ENCODE peak calls at places on chromosome 1, in four cellular contexts. M is heart left ventricle, A is mammary epithelial cell, Y is endothelial cell of umbilical vein. T is an unnamed sample.

GRCh38 chr1:28123461-28123961 is 35.1 kb upstream of the EYA3 start:
- DNase-seq in M (no peak), A (peak; percentile 86), Y (no peak), T (peak; percentile 61)

GRCh38 chr1:33716976-33717688 is 146.7 kb upstream of the HMGB4 start:
- DNase-seq in M (no peak), A (no peak), Y (no peak), T (no peak)

GRCh38 chr1:201156819-201157218 is 2.5 kb upstream of the TMEM9 start:
- DNase-seq in M (no peak), A (no peak), Y (no peak), T (no peak)

GRCh38 chr1:156401681-156402081 is 32.7 kb downstream of the RHBG start:
- DNase-seq in M (no peak), A (no peak), Y (no peak), T (no peak)

GRCh38 chr1:201704439-201704792 is 124.5 kb upstream of the IPO9 start:
- DNase-seq in M (no peak), A (no peak), Y (no peak), T (no peak)

GRCh38 chr1:208329291-208329690 is 85.1 kb upstream of the PLXNA2 start:
- DNase-seq in M (no peak), A (peak; percentile 6), Y (no peak), T (no peak)

GRCh38 chr1:67213164-67213563 is 46.9 kb downstream of the IL23R start:
- DNase-seq in M (no peak), A (no peak), Y (peak; percentile 14), T (peak; percentile 50)

GRCh38 chr1:108027389-108027788 is 62.4 kb upstream of the VAV3 start:
- DNase-seq in M (no peak), A (no peak), Y (no peak), T (no peak)

GRCh38 chr1:109149874-109150601 is 36.1 kb downstream of the ELAPOR1 start:
- DNase-seq in M (no peak), A (no peak), Y (no peak), T (no peak)

GRCh38 chr1:11013160-11013531 is 692 bp downstream of the TARDBP start:
- DNase-seq in M (no peak), A (peak; percentile 62), Y (no peak), T (no peak)

GRCh38 chr1:26084091-26084561 is 16.7 kb upstream of the TRIM63 start:
- DNase-seq in M (peak; percentile 71), A (no peak), Y (no peak), T (no peak)

DNA sequence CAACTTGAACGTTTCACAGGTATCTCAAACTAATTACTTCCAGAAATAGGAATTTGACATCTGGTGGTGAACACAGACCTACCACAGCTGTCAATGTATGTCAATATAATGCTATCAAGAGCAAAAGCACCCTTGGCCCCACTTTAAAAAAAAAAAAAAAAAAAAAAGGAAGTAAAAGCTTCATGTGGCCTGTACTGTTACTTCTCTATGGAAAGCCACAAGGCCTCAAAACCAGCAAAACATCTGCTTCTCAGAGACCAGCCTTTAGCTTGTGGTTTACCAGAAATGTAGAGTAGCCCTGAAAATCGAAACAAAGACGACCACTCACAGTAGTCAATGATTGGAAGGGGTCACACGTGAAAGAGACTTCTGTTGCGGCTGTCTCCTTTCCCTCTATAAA is 109.6 kb downstream of the SLC45A1 start:
- DNase-seq in M (no peak), A (no peak), Y (no peak), T (no peak)
- H3K4me1 ChIP-seq in M (peaks cover 24% of the 10 kb centered on the region), A (peaks cover 8% of the 10 kb centered on the region), Y (peaks cover 11% of the 10 kb centered on the region), T (peaks cover 8% of the 10 kb centered on the region)

GRCh38 chr1:9242338-9242969 is 7.9 kb downstream of the H6PD start:
- DNase-seq in M (peak; percentile 89), A (no peak), Y (no peak), T (peak; percentile 79)
- H3K4me3 ChIP-seq in M (peak overlapping the region; percentile 46), A (no peak overlapping the region), Y (no peak overlapping the region), T (peak overlapping the region; percentile 77)

GRCh38 chr1:184189361-184189760 is 137.8 kb downstream of the TSEN15 start:
- DNase-seq in M (no peak), A (no peak), Y (peak; percentile 28), T (no peak)
- H3K4me1 ChIP-seq in M (peaks cover 4% of the 10 kb centered on the region), A (no peaks in the 10 kb centered on the region), Y (no peaks in the 10 kb centered on the region), T (peaks cover 21% of the 10 kb centered on the region)

DNA sequence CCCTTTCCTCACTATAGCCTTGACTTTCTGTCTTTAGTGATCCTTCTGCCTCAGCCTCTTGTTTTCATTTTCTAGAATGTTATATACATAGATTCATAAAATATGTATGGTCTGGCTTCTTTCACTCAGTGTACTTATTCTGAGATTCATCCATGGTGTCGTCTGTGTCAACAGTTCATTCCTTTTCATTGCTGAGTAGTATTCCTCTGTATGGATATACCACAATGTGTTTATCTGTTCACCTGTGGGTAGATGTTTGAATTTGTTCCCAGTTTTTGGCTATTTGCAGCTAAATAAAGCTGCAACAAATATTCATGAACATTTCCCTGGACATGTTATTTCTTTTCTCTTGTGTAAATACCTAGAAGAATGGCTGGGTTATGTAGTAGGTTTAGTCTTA is 131.8 kb downstream of the PCNX2 start:
- DNase-seq in M (no peak), A (no peak), Y (no peak), T (no peak)
- H3K4me3 ChIP-seq in M (no peak overlapping the region), A (no peak overlapping the region), Y (no peak overlapping the region), T (no peak overlapping the region)

DNA sequence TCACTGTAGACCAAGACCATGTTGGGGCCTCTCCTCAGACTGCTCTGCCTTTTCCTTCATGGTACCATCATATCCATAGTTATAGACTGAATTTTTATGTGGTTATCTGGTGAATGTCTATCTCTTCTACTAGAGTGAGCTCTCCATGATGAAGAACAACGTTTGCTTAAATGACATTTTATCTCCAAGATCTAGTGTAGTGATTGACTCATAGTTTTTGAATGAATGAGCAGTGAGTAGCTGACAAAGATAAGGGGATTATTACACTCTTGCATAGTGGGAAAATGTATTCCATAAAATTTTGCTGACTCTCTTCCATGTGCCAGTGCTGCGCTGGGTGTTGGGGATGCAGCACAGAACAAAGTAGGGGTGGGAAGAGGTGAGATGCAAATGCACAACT is 147.7 kb downstream of the TGFB2 start:
- DNase-seq in M (no peak), A (peak; percentile 61), Y (no peak), T (no peak)
- H3K4me1 ChIP-seq in M (peaks cover 5% of the 10 kb centered on the region), A (peaks cover 43% of the 10 kb centered on the region), Y (peaks cover 18% of the 10 kb centered on the region), T (peaks cover 4% of the 10 kb centered on the region)

GRCh38 chr1:9631613-9632012 is 19.9 kb upstream of the PIK3CD start:
- DNase-seq in M (no peak), A (no peak), Y (no peak), T (no peak)

GRCh38 chr1:9630331-9631081 is 21.0 kb upstream of the PIK3CD start:
- DNase-seq in M (no peak), A (no peak), Y (no peak), T (no peak)

GRCh38 chr1:9626201-9626608 is 25.3 kb upstream of the PIK3CD start:
- DNase-seq in M (no peak), A (peak; percentile 11), Y (no peak), T (no peak)

GRCh38 chr1:9629445-9630201 is 21.9 kb upstream of the PIK3CD start:
- DNase-seq in M (peak; percentile 74), A (no peak), Y (no peak), T (no peak)

DNA sequence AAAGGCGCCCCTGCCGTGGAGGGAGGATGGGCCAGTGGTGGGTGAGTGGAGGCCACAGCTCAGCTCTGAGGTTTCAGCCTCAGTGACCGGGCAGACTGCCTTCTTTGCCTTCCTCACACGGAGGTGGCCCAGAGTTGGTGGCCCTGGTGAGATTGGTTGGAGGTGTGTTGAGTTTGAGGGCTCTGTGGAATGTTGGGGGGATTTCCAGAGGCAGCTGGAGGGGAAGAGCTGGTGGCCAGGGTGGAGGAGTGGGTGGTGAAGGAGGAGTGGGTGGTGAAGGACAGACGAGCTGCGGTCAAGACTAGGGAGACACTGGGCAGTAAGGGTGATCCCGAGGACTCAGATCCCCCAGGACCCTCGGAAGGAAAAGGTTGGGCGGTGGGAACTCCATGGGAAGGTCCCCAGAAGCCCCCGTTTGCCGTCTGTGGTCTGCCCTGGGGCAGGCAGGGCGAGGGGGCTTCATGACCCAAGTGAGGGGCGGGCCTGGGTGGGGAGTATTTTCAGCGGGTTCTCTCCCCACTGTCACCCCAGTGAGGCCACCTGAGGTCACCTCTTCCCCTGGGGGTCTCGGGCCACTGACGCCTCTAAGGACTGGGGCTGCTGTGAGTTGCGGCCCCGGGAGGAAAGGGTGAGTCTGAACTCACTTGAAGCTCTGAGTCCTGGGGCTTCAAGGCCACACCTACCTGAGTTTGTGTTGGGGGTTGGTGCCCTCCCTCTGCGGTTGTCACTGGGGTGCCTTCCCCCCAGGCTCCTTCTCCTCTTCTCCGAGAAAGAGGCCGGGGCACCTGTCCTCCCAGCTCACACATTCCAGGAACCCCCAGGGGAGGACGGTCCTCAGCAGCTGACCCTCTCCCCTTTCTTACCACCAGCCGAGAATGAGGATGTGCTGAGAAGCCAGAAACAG is 22.7 kb upstream of the PIK3CD start:
- DNase-seq in M (no peak), A (no peak), Y (no peak), T (no peak)
- H3K4me3 ChIP-seq in M (no peak overlapping the region), A (no peak overlapping the region), Y (no peak overlapping the region), T (no peak overlapping the region)

GRCh38 chr1:1353389-1354151 is 4.4 kb upstream of the DVL1 start:
- DNase-seq in M (no peak), A (no peak), Y (no peak), T (no peak)
- H3K4me1 ChIP-seq in M (peaks cover 28% of the 10 kb centered on the region), A (peaks cover 8% of the 10 kb centered on the region), Y (no peaks in the 10 kb centered on the region), T (peaks cover 19% of the 10 kb centered on the region)

DNA sequence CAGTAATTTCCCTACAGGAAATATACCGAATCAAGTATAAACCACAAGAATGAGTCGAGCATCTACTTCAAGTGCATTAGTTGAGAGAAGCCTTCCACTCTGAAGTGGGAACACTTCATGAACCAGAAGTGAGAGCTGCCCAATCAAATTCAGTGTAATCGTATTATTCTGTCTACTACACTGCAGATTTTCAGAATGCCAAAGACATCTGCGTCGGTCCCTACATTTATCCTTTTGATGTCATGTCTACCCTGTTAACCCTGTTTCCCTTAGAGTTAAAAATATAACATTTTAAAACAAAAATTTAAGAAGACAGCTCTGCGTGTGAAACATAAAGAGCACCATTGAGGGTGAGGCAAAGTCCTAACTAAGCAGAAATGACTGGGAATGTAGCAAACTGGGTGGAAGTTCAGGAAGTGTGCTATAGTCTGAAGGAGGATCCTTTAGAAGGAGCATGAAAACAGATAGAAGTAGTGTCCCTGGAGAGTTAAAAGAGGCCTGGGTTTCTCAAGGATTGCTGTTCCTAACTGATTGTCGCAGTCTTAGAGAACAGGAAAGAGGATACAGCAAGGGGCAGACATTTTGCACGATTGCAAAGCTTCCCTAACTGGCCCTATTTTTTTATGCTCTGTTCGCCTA is 291.2 kb downstream of the PTPRC start:
- DNase-seq in M (no peak), A (peak; percentile 50), Y (no peak), T (peak; percentile 55)
- H3K4me3 ChIP-seq in M (peak overlapping the region; percentile 46), A (peak overlapping the region; percentile 21), Y (no peak overlapping the region), T (no peak overlapping the region)

DNA sequence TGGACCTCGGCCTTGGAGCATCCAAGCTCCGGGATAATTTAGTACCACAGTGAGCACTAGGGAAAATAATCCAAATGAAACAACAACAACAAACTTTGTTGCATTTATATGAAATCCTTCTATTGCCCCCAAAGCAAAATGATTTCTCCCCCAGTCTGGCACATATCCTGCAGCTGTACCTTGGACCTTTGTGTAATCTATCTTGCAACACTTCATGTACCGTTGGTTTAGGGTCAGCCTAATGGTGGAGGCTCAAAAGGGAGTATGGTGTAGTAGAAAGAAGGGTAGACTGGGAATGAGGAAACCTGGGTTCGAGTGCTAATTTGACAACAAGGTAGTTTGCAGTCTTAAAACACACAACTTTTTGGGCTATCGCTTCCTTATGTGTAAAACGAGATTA is 12.1 kb downstream of the GREM2 start:
- DNase-seq in M (no peak), A (no peak), Y (no peak), T (no peak)
- H3K4me1 ChIP-seq in M (no peaks in the 10 kb centered on the region), A (no peaks in the 10 kb centered on the region), Y (no peaks in the 10 kb centered on the region), T (peaks cover 13% of the 10 kb centered on the region)

T was measured in adipocyte.